ENCODE peak calls at places on chromosomes 7 and 10, in seven cellular contexts. L is GM04504, P is nucleus accumbens, Z is mucosa of gallbladder, C is G401, S is ovary, K is left colon. D is an unnamed sample.

GRCh38 chr10:103559776-103560175 is 66.3 kb downstream of the NEURL1 start:
- DNase-seq in L (no peak), P (no peak), Z (no peak), C (no peak), S (no peak), K (no peak), D (no peak)

GRCh38 chr7:143289421-143289820 is 1.3 kb downstream of the CASP2 start:
- DNase-seq in L (no peak), P (no peak), Z (no peak), C (no peak), S (no peak), K (no peak), D (no peak)

GRCh38 chr7:3910041-3910440 is 609.0 kb downstream of the SDK1 start:
- DNase-seq in L (no peak), P (peak; percentile 66), Z (no peak), C (peak; percentile 2), S (no peak), K (no peak), D (no peak)

GRCh38 chr10:71078454-71079145 is 133.8 kb upstream of the UNC5B start:
- DNase-seq in L (no peak), P (no peak), Z (no peak), C (no peak), S (peak; percentile 1), K (no peak), D (peak; percentile 28)

GRCh38 chr7:150335101-150335773 is 6.2 kb downstream of the RARRES2 start:
- DNase-seq in L (no peak), P (no peak), Z (no peak), C (no peak), S (peak; percentile 43), K (no peak), D (no peak)

GRCh38 chr10:58625070-58625469 is 112.4 kb downstream of the BICC1 start:
- DNase-seq in L (peak; percentile 83), P (no peak), Z (no peak), C (no peak), S (no peak), K (no peak), D (no peak)

GRCh38 chr7:70700935-70701425 is 431.0 kb upstream of the GALNT17 start:
- DNase-seq in L (no peak), P (no peak), Z (no peak), C (no peak), S (no peak), K (no peak), D (no peak)

GRCh38 chr7:17546206-17546998 is 247.9 kb downstream of the AHR start:
- DNase-seq in L (peak; percentile 66), P (no peak), Z (no peak), C (no peak), S (no peak), K (no peak), D (no peak)

GRCh38 chr7:47100815-47101435 is 481.0 kb downstream of the TNS3 start:
- DNase-seq in L (no peak), P (no peak), Z (no peak), C (no peak), S (no peak), K (peak; percentile 72), D (peak; percentile 67)

GRCh38 chr10:102135956-102136526 is 3.2 kb downstream of the PPRC1 start:
- DNase-seq in L (no peak), P (no peak), Z (no peak), C (no peak), S (no peak), K (no peak), D (no peak)

GRCh38 chr10:25552283-25552919 is 377.6 kb downstream of the GPR158 start:
- DNase-seq in L (no peak), P (no peak), Z (no peak), C (no peak), S (no peak), K (no peak), D (no peak)

GRCh38 chr7:41193738-41194287 is 509.1 kb downstream of the INHBA start:
- DNase-seq in L (no peak), P (no peak), Z (no peak), C (no peak), S (no peak), K (no peak), D (no peak)

GRCh38 chr10:14084875-14085274 is 245.8 kb downstream of the FRMD4A start:
- DNase-seq in L (no peak), P (no peak), Z (no peak), C (no peak), S (no peak), K (no peak), D (no peak)

GRCh38 chr7:95684505-95684904 is 87.8 kb upstream of the DYNC1I1 start:
- DNase-seq in L (no peak), P (no peak), Z (no peak), C (no peak), S (no peak), K (no peak), D (no peak)

GRCh38 chr10:45427305-45427955 is 53.4 kb downstream of the ALOX5 start:
- DNase-seq in L (no peak), P (no peak), Z (no peak), C (no peak), S (no peak), K (no peak), D (no peak)

GRCh38 chr10:92591550-92592140 is 1.3 kb upstream of the KIF11 start:
- DNase-seq in L (peak; percentile 84), P (peak; percentile 91), Z (peak; percentile 94), C (peak; percentile 87), S (peak; percentile 90), K (peak; percentile 95), D (peak; percentile 91)

GRCh38 chr7:156178214-156178613 is 366.0 kb upstream of the SHH start:
- DNase-seq in L (no peak), P (no peak), Z (no peak), C (no peak), S (no peak), K (no peak), D (no peak)

GRCh38 chr10:69005704-69006103 is 17.1 kb downstream of the KIFBP start:
- DNase-seq in L (no peak), P (no peak), Z (no peak), C (no peak), S (no peak), K (no peak), D (no peak)

GRCh38 chr10:132828681-132829080 is 42.7 kb upstream of the NKX6-2 start:
- DNase-seq in L (no peak), P (no peak), Z (no peak), C (no peak), S (no peak), K (no peak), D (no peak)

GRCh38 chr7:99109108-99110051 is 34.5 kb downstream of the SMURF1 start:
- DNase-seq in L (no peak), P (peak; percentile 31), Z (no peak), C (peak; percentile 25), S (no peak), K (no peak), D (no peak)

GRCh38 chr10:24157567-24157966 is 51.4 kb upstream of the KIAA1217 start:
- DNase-seq in L (no peak), P (no peak), Z (no peak), C (no peak), S (no peak), K (no peak), D (no peak)

GRCh38 chr7:123538189-123538714 is 3.9 kb upstream of the IQUB start:
- DNase-seq in L (peak; percentile 24), P (no peak), Z (no peak), C (no peak), S (no peak), K (no peak), D (no peak)

GRCh38 chr7:1886361-1887064 is 216.4 kb downstream of the ELFN1 start:
- DNase-seq in L (no peak), P (no peak), Z (no peak), C (no peak), S (no peak), K (no peak), D (no peak)

GRCh38 chr7:80018941-80019808 is 115.5 kb upstream of the GNAI1 start:
- DNase-seq in L (peak; percentile 17), P (peak; percentile 16), Z (peak; percentile 30), C (peak; percentile 56), S (no peak), K (peak; percentile 21), D (no peak)

GRCh38 chr10:70784476-70784875 is 701 bp downstream of the TBATA start:
- DNase-seq in L (no peak), P (no peak), Z (no peak), C (no peak), S (no peak), K (no peak), D (no peak)

GRCh38 chr10:71647526-71648354 is 71.8 kb downstream of the C10orf105 start:
- DNase-seq in L (no peak), P (no peak), Z (no peak), C (no peak), S (no peak), K (no peak), D (no peak)

GRCh38 chr10:86344281-86344680 is 22.3 kb downstream of the GRID1 start:
- DNase-seq in L (no peak), P (no peak), Z (no peak), C (no peak), S (peak; percentile 2), K (no peak), D (no peak)

GRCh38 chr10:132716691-132717490 is 69.1 kb downstream of the NKX6-2 start:
- DNase-seq in L (no peak), P (no peak), Z (no peak), C (no peak), S (peak; percentile 12), K (no peak), D (no peak)

GRCh38 chr7:14999331-14999730 is 96.8 kb upstream of the DGKB start:
- DNase-seq in L (no peak), P (no peak), Z (no peak), C (no peak), S (no peak), K (no peak), D (no peak)

GRCh38 chr10:86642499-86642898 is 11.8 kb upstream of the OPN4 start:
- DNase-seq in L (no peak), P (no peak), Z (no peak), C (no peak), S (no peak), K (no peak), D (no peak)

GRCh38 chr7:157469181-157470016 is 132.6 kb downstream of the DNAJB6 start:
- DNase-seq in L (no peak), P (no peak), Z (no peak), C (no peak), S (no peak), K (no peak), D (no peak)

GRCh38 chr10:61781969-61782403 is 119.3 kb downstream of the CABCOCO1 start:
- DNase-seq in L (no peak), P (no peak), Z (no peak), C (no peak), S (no peak), K (no peak), D (no peak)

GRCh38 chr7:39910108-39910869 is 39.8 kb upstream of the CDK13 start:
- DNase-seq in L (no peak), P (no peak), Z (no peak), C (no peak), S (no peak), K (no peak), D (no peak)

GRCh38 chr10:56258378-56258777 is 102.7 kb downstream of the ZWINT start:
- DNase-seq in L (no peak), P (no peak), Z (no peak), C (no peak), S (no peak), K (no peak), D (no peak)

GRCh38 chr7:21365866-21366624 is 61.8 kb upstream of the SP4 start:
- DNase-seq in L (no peak), P (no peak), Z (no peak), C (no peak), S (no peak), K (no peak), D (no peak)

GRCh38 chr7:100865971-100866720 is 1.0 kb upstream of the TRIP6 start:
- DNase-seq in L (no peak), P (peak; percentile 83), Z (peak; percentile 92), C (peak; percentile 85), S (peak; percentile 85), K (peak; percentile 89), D (peak; percentile 84)